ENCODE peak calls at places on chromosome 5, in six cellular contexts. P is GM23338, R is nephron progenitor cell, W is GM12864, U is Peyer's patch, L is WTC11. C is an unnamed sample.

GRCh38 chr5:142817961-142818431 is 47.8 kb downstream of the ARHGAP26 start:
- DNase-seq in P (no peak), U (peak; percentile 78), L (no peak), W (no peak), R (no peak), C (no peak)

GRCh38 chr5:116733995-116734716 is 159.5 kb upstream of the SEMA6A start:
- DNase-seq in P (peak; percentile 44), R (no peak), W (no peak), L (no peak), U (no peak), C (no peak)

GRCh38 chr5:102971693-102972293 is 148.1 kb downstream of the GIN1 start:
- DNase-seq in U (no peak), R (no peak), L (no peak), W (no peak), P (peak; percentile 37), C (peak; percentile 5)

GRCh38 chr5:74094096-74094778 is 468.2 kb downstream of the ARHGEF28 start:
- DNase-seq in W (no peak), U (no peak), P (no peak), L (no peak), R (no peak), C (no peak)

GRCh38 chr5:108686676-108687075 is 61.0 kb upstream of the FER start:
- DNase-seq in P (peak; percentile 84), L (no peak), W (no peak), U (no peak), R (no peak), C (no peak)

GRCh38 chr5:179858241-179858585 is 404 bp downstream of the MRNIP start:
- DNase-seq in R (peak; percentile 58), L (peak; percentile 40), W (peak; percentile 26), U (peak; percentile 69), P (peak; percentile 67), C (no peak)

GRCh38 chr5:85500869-85501268 is 1116.2 kb upstream of the EDIL3 start:
- DNase-seq in U (no peak), W (no peak), P (peak; percentile 35), L (no peak), R (no peak), C (no peak)

GRCh38 chr5:178525906-178526732 is 64.1 kb downstream of the COL23A1 start:
- DNase-seq in W (no peak), P (no peak), L (no peak), U (no peak), R (no peak), C (no peak)

GRCh38 chr5:170333161-170333909 is 35.8 kb upstream of the LCP2 start:
- DNase-seq in W (no peak), U (no peak), P (peak; percentile 85), R (no peak), L (peak; percentile 61), C (no peak)

DNA sequence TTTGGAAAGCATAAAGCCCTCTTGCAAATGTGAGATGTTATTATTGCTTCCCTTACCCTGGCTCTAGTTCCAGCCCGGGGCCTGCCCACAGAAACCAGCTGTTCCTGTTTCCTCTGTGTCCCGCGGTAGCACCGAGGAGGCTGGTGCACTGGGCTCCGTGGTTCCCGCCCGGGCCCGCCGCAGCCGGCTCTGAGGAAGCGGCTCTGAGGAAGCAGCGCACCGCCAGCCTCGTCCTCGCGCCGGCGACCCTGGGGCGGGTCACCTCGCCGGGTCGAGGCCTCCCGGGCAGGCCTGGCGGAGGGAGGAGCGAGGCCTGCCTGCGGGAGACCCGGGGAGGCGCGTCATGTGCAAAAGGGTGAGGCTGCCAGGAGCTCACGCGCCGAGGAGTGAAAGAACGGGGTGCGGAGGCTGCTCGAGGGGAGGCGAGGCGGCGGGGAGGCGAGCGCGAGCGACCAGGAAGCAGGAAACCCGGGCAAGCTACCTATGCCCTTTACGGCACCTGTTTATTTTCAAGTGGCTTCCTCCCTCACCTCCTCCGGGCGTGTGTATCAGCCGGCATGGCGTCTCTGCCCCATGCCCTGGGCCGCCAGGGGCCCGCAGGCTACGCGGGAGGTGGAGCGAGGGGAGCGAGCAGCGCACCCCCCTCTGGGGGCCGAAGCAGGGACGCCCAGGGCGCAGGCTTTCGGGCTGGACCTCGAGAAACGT is 61.3 kb upstream of the MEGF10 start:
- DNase-seq in U (peak; percentile 81), R (peak; percentile 62), W (no peak), P (peak; percentile 72), L (peak; percentile 68), C (peak; percentile 78)
- TF ChIP-seq CTCF in U (no peak), R (no peak), W (peak; percentile 10), P (peak; percentile 14), L (no peak), C (no peak)

GRCh38 chr5:62720036-62720441 is 141.4 kb downstream of the LRRC70 start:
- DNase-seq in R (peak; percentile 61), P (peak; percentile 77), L (peak; percentile 63), W (peak; percentile 0), U (no peak), C (peak; percentile 52)
- TF ChIP-seq CTCF in R (peak; percentile 41), P (peak; percentile 60), L (no peak), W (peak; percentile 59), U (no peak), C (peak; percentile 49)

DNA sequence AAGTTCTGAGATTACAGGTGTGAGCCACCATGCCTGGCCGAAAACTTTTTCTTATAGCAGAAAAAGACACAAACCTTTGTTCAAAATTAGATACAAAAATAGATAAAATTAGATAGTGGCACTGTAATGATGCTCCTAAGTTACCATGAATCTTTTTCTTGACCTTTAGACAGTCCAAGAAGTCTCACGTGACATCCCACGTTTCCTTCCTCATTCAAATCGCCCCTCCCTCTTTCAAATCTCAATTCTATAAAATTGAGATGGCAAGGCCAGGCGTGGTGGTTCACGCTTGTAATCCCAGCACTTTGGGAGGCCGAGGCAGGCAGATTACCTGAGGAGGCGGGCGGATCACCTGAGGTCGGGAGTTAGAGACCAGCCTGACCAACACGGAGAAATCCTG is 7.7 kb upstream of the ZCCHC10 start:
- DNase-seq in L (no peak), R (no peak), W (no peak), P (no peak), U (no peak), C (no peak)
- TF ChIP-seq CTCF in L (no peak), R (no peak), W (no peak), P (no peak), U (no peak), C (no peak)

GRCh38 chr5:151695464-151695863 is 8.7 kb upstream of the SPARC start:
- DNase-seq in R (no peak), U (no peak), P (no peak), W (no peak), L (no peak), C (no peak)

GRCh38 chr5:151700816-151701215 is 14.1 kb upstream of the SPARC start:
- DNase-seq in P (no peak), R (no peak), L (no peak), W (no peak), U (no peak), C (peak; percentile 29)

GRCh38 chr5:151697452-151697851 is 10.7 kb upstream of the SPARC start:
- DNase-seq in P (no peak), R (no peak), U (no peak), W (no peak), L (no peak), C (no peak)

GRCh38 chr5:151696470-151697061 is 9.9 kb upstream of the SPARC start:
- DNase-seq in U (no peak), P (peak; percentile 46), W (no peak), L (peak; percentile 34), R (peak; percentile 47), C (no peak)

DNA sequence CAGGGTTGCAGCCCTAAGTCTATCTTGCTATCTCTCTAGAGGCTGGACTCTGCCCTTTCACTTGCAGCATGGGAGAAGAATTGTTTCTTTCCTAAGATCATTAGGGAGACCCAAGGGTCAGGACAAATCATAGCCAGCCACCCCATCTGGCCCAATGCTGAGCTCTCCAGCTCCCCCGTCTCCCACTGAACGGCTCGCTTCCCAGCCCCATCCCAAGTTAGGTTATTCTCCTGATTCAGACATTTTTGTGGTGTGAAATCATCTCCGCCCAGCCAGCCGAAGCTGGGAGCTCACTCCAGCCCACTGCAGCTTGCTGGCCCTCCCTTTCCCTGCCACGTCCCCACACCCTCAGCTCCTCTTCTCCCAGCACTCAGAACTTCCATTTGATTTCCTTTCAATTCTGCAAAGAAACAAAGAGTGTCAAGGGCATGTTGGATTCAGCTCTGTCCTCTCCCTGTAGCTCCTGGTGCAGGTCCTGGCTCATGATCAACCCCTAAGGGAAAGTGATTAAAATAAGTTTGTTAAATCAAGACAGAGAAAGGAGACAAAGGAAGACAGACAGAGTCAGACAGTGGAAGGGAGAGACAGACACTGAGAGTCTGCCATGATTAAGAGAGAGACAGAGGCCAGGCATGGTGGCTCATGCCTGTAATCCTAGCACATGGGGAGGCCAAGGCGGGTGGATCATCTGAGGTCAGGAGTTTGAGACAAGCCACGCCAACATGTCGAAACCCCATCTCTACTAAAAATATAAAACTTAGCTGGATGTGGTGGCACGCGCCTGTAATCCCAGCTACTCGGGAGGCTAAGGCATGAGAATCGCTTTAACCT is 12.6 kb upstream of the SPARC start:
- DNase-seq in P (no peak), U (no peak), R (peak; percentile 38), W (no peak), L (no peak), C (no peak)
- TF ChIP-seq CTCF in P (no peak), U (no peak), R (no peak), W (no peak), L (no peak), C (no peak)